ENCODE peak calls at places on chromosomes 5 and 9, in six cellular contexts. One of them, this sample, is unnamed.
A peak's percentile ranks its signal among the peaks of the same experiment; 100 is the strongest.

GRCh38 chr5:120073722-120074121 is 390.4 kb upstream of the PRR16 start:
- DNase-seq in prostate gland: no peak
- DNase-seq in B cell: no peak
- DNase-seq in brain microvascular endothelial cell: no peak
- DNase-seq in astrocyte: no peak
- DNase-seq in WERI-Rb-1: no peak
- DNase-seq in this sample: no peak

GRCh38 chr5:68415177-68416085 is 199.9 kb downstream of the PIK3R1 start:
- DNase-seq in astrocyte: no peak
- DNase-seq in prostate gland: peak; percentile 49
- DNase-seq in WERI-Rb-1: no peak
- DNase-seq in B cell: no peak
- DNase-seq in brain microvascular endothelial cell: no peak
- DNase-seq in this sample: no peak

GRCh38 chr5:168674893-168675482 is 95.8 kb upstream of the PANK3 start:
- DNase-seq in astrocyte: no peak
- DNase-seq in WERI-Rb-1: no peak
- DNase-seq in brain microvascular endothelial cell: no peak
- DNase-seq in B cell: no peak
- DNase-seq in prostate gland: no peak
- DNase-seq in this sample: no peak

GRCh38 chr5:109964136-109964535 is 274.4 kb downstream of the MAN2A1 start:
- DNase-seq in astrocyte: peak; percentile 7
- DNase-seq in brain microvascular endothelial cell: no peak
- DNase-seq in prostate gland: no peak
- DNase-seq in B cell: no peak
- DNase-seq in WERI-Rb-1: no peak
- DNase-seq in this sample: no peak

GRCh38 chr9:91771027-91771426 is 179.0 kb downstream of the ROR2 start:
- DNase-seq in brain microvascular endothelial cell: peak; percentile 92
- DNase-seq in B cell: no peak
- DNase-seq in WERI-Rb-1: no peak
- DNase-seq in astrocyte: peak; percentile 92
- DNase-seq in prostate gland: no peak
- DNase-seq in this sample: no peak

GRCh38 chr5:59517926-59518585 is 375.5 kb downstream of the PDE4D start:
- DNase-seq in astrocyte: peak; percentile 90
- DNase-seq in brain microvascular endothelial cell: peak; percentile 74
- DNase-seq in WERI-Rb-1: no peak
- DNase-seq in prostate gland: no peak
- DNase-seq in B cell: no peak
- DNase-seq in this sample: no peak

GRCh38 chr9:108784998-108785397 is 70.8 kb downstream of the ACTL7B start:
- DNase-seq in WERI-Rb-1: peak; percentile 33
- DNase-seq in brain microvascular endothelial cell: peak; percentile 24
- DNase-seq in astrocyte: peak; percentile 58
- DNase-seq in prostate gland: no peak
- DNase-seq in B cell: no peak
- DNase-seq in this sample: no peak

GRCh38 chr5:57862471-57863282 is 380.1 kb upstream of the ACTBL2 start:
- DNase-seq in brain microvascular endothelial cell: peak; percentile 10
- DNase-seq in prostate gland: peak; percentile 82
- DNase-seq in WERI-Rb-1: no peak
- DNase-seq in astrocyte: peak; percentile 98
- DNase-seq in B cell: no peak
- DNase-seq in this sample: no peak

GRCh38 chr5:119016125-119016774 is 27.9 kb upstream of the DTWD2 start:
- DNase-seq in brain microvascular endothelial cell: no peak
- DNase-seq in B cell: peak; percentile 71
- DNase-seq in prostate gland: no peak
- DNase-seq in astrocyte: no peak
- DNase-seq in WERI-Rb-1: no peak
- DNase-seq in this sample: peak; percentile 50

GRCh38 chr9:127216210-127216887 is 48.2 kb upstream of the GARNL3 start:
- DNase-seq in B cell: no peak
- DNase-seq in WERI-Rb-1: no peak
- DNase-seq in astrocyte: no peak
- DNase-seq in prostate gland: no peak
- DNase-seq in brain microvascular endothelial cell: no peak
- DNase-seq in this sample: no peak

GRCh38 chr9:87812375-87813118 is 70.1 kb upstream of the SPATA31E1 start:
- DNase-seq in B cell: no peak
- DNase-seq in brain microvascular endothelial cell: peak; percentile 85
- DNase-seq in prostate gland: peak; percentile 21
- DNase-seq in astrocyte: peak; percentile 81
- DNase-seq in WERI-Rb-1: peak; percentile 15
- DNase-seq in this sample: peak; percentile 45

GRCh38 chr5:30040483-30041116 is 1152.9 kb upstream of the CDH6 start:
- DNase-seq in WERI-Rb-1: peak; percentile 71
- DNase-seq in astrocyte: peak; percentile 26
- DNase-seq in prostate gland: no peak
- DNase-seq in brain microvascular endothelial cell: peak; percentile 73
- DNase-seq in B cell: no peak
- DNase-seq in this sample: peak; percentile 23

GRCh38 chr5:97657239-97657638 is 474.2 kb upstream of the RIOK2 start:
- DNase-seq in B cell: no peak
- DNase-seq in astrocyte: no peak
- DNase-seq in brain microvascular endothelial cell: no peak
- DNase-seq in WERI-Rb-1: no peak
- DNase-seq in prostate gland: no peak
- DNase-seq in this sample: no peak

GRCh38 chr5:76714771-76715483 is 999 bp upstream of the F2R start:
- DNase-seq in astrocyte: no peak
- DNase-seq in brain microvascular endothelial cell: no peak
- DNase-seq in WERI-Rb-1: no peak
- DNase-seq in B cell: peak; percentile 14
- DNase-seq in prostate gland: no peak
- DNase-seq in this sample: no peak

GRCh38 chr9:15423328-15423985 is 781 bp downstream of the SNAPC3 start:
- DNase-seq in B cell: no peak
- DNase-seq in prostate gland: no peak
- DNase-seq in brain microvascular endothelial cell: peak; percentile 22
- DNase-seq in WERI-Rb-1: no peak
- DNase-seq in astrocyte: no peak
- DNase-seq in this sample: no peak

GRCh38 chr5:73496984-73497457 is 1.2 kb upstream of the BTF3 start:
- DNase-seq in astrocyte: peak; percentile 47
- DNase-seq in brain microvascular endothelial cell: peak; percentile 40
- DNase-seq in prostate gland: no peak
- DNase-seq in B cell: no peak
- DNase-seq in WERI-Rb-1: no peak
- DNase-seq in this sample: no peak

GRCh38 chr5:73204302-73204701 is 31.3 kb downstream of the TMEM174 start:
- DNase-seq in astrocyte: peak; percentile 19
- DNase-seq in prostate gland: no peak
- DNase-seq in brain microvascular endothelial cell: no peak
- DNase-seq in B cell: no peak
- DNase-seq in WERI-Rb-1: no peak
- DNase-seq in this sample: no peak

GRCh38 chr5:61301820-61302563 is 30.1 kb upstream of the ZSWIM6 start:
- DNase-seq in brain microvascular endothelial cell: peak; percentile 99
- DNase-seq in astrocyte: peak; percentile 99
- DNase-seq in B cell: no peak
- DNase-seq in prostate gland: peak; percentile 90
- DNase-seq in WERI-Rb-1: no peak
- DNase-seq in this sample: no peak

GRCh38 chr5:76477061-76477460 is 74.0 kb downstream of the IQGAP2 start:
- DNase-seq in B cell: no peak
- DNase-seq in WERI-Rb-1: no peak
- DNase-seq in brain microvascular endothelial cell: no peak
- DNase-seq in astrocyte: no peak
- DNase-seq in prostate gland: no peak
- DNase-seq in this sample: no peak

GRCh38 chr5:439181-439580 is 3.8 kb upstream of the EXOC3 start:
- DNase-seq in prostate gland: no peak
- DNase-seq in astrocyte: no peak
- DNase-seq in brain microvascular endothelial cell: no peak
- DNase-seq in B cell: no peak
- DNase-seq in WERI-Rb-1: no peak
- DNase-seq in this sample: no peak

GRCh38 chr5:173778784-173779304 is 109.3 kb upstream of the CPEB4 start:
- DNase-seq in B cell: no peak
- DNase-seq in astrocyte: no peak
- DNase-seq in brain microvascular endothelial cell: peak; percentile 20
- DNase-seq in prostate gland: no peak
- DNase-seq in WERI-Rb-1: no peak
- DNase-seq in this sample: no peak

GRCh38 chr9:11821541-11821940 is 871.6 kb upstream of the TYRP1 start:
- DNase-seq in B cell: no peak
- DNase-seq in astrocyte: no peak
- DNase-seq in WERI-Rb-1: no peak
- DNase-seq in prostate gland: no peak
- DNase-seq in brain microvascular endothelial cell: no peak
- DNase-seq in this sample: no peak

GRCh38 chr5:36066540-36067210 is at the start of gene UGT3A2:
- DNase-seq in brain microvascular endothelial cell: no peak
- DNase-seq in prostate gland: no peak
- DNase-seq in WERI-Rb-1: peak; percentile 83
- DNase-seq in B cell: no peak
- DNase-seq in astrocyte: no peak
- DNase-seq in this sample: no peak

GRCh38 chr5:45261125-45261524 is 435.1 kb downstream of the HCN1 start:
- DNase-seq in astrocyte: no peak
- DNase-seq in brain microvascular endothelial cell: no peak
- DNase-seq in prostate gland: no peak
- DNase-seq in B cell: no peak
- DNase-seq in WERI-Rb-1: no peak
- DNase-seq in this sample: no peak

DNA sequence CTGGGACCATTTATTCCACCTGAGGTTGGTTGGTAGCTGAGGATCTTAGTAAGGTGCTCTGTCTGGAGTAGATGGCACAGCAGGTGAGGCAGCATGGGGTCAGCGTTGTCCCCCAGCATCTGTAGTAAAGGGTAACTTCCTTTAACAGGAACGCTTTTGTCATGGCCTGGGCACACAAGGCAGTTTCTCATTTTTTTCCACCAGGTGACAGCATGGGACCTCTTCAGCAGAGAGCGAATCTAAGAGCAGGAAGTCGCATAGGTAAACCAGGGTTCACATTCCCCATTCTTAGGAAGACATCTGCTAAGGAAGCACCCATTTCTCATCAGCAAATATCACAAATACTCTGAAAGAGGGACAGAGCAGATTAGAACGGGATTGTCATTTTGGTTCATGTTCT is 56.5 kb downstream of the GPR107 start:
- DNase-seq in astrocyte: no peak
- DNase-seq in prostate gland: no peak
- DNase-seq in B cell: no peak
- DNase-seq in WERI-Rb-1: peak; percentile 54
- DNase-seq in brain microvascular endothelial cell: no peak
- DNase-seq in this sample: no peak
- TF ChIP-seq CTCF in astrocyte: no peak
- TF ChIP-seq CTCF in prostate gland: no peak
- TF ChIP-seq CTCF in B cell: no peak
- TF ChIP-seq CTCF in WERI-Rb-1: peak; percentile 79
- TF ChIP-seq CTCF in brain microvascular endothelial cell: peak; percentile 31
- TF ChIP-seq CTCF in this sample: no peak

DNA sequence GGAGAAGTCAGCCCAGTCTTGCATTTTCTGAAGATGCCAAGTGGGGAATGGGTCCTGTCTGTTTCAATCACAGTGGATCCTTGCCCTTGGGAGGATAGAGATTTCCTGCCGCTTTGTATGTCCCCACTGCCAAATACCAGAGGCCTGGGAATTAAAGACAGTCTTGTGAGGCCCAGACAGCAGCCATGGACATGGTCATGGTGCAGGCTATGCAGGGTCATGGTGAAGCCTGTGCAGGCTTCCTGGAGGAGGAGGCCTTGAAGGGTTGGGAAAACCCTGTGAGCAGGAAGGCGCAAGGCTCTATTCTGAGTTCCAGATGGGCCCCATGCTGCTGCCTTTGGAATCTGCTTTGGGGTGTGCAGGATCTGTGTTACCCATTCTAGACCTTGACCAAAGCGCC is 57.3 kb upstream of the PITX1 start:
- DNase-seq in WERI-Rb-1: no peak
- DNase-seq in B cell: no peak
- DNase-seq in brain microvascular endothelial cell: no peak
- DNase-seq in astrocyte: no peak
- DNase-seq in prostate gland: no peak
- DNase-seq in this sample: no peak
- TF ChIP-seq CTCF in WERI-Rb-1: no peak
- TF ChIP-seq CTCF in B cell: no peak
- TF ChIP-seq CTCF in brain microvascular endothelial cell: no peak
- TF ChIP-seq CTCF in astrocyte: no peak
- TF ChIP-seq CTCF in prostate gland: no peak
- TF ChIP-seq CTCF in this sample: no peak

DNA sequence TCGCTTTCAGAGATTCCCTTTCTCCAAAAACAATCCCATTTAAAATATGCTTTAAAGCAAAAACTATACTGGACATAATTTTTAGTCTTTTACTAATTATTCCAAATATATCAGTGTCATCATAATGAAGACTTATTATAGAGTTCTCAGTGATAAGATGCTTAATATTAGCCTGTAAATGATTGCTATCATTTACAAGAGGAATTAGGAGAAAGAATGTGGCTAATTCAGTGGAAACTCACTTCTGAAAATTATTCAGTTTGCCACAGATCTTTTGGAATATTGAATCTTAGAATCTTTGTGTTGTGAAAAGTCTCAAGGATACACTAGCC is 24.7 kb upstream of the GLRX start:
- DNase-seq in WERI-Rb-1: no peak
- DNase-seq in astrocyte: no peak
- DNase-seq in B cell: no peak
- DNase-seq in prostate gland: no peak
- DNase-seq in brain microvascular endothelial cell: no peak
- DNase-seq in this sample: no peak
- TF ChIP-seq CTCF in WERI-Rb-1: no peak
- TF ChIP-seq CTCF in astrocyte: no peak
- TF ChIP-seq CTCF in B cell: peak; percentile 56
- TF ChIP-seq CTCF in prostate gland: no peak
- TF ChIP-seq CTCF in brain microvascular endothelial cell: no peak
- TF ChIP-seq CTCF in this sample: no peak

GRCh38 chr9:128863647-128864046 is 18.1 kb downstream of the KYAT1 start:
- DNase-seq in astrocyte: peak; percentile 7
- DNase-seq in prostate gland: no peak
- DNase-seq in WERI-Rb-1: peak; percentile 91
- DNase-seq in B cell: peak; percentile 87
- DNase-seq in brain microvascular endothelial cell: no peak
- DNase-seq in this sample: peak; percentile 84

GRCh38 chr9:128861501-128861900 is 20.2 kb downstream of the KYAT1 start:
- DNase-seq in prostate gland: no peak
- DNase-seq in astrocyte: no peak
- DNase-seq in B cell: no peak
- DNase-seq in brain microvascular endothelial cell: no peak
- DNase-seq in WERI-Rb-1: no peak
- DNase-seq in this sample: no peak

GRCh38 chr9:128862401-128862851 is 19.3 kb downstream of the KYAT1 start:
- DNase-seq in astrocyte: no peak
- DNase-seq in B cell: no peak
- DNase-seq in brain microvascular endothelial cell: no peak
- DNase-seq in prostate gland: peak; percentile 69
- DNase-seq in WERI-Rb-1: no peak
- DNase-seq in this sample: no peak

DNA sequence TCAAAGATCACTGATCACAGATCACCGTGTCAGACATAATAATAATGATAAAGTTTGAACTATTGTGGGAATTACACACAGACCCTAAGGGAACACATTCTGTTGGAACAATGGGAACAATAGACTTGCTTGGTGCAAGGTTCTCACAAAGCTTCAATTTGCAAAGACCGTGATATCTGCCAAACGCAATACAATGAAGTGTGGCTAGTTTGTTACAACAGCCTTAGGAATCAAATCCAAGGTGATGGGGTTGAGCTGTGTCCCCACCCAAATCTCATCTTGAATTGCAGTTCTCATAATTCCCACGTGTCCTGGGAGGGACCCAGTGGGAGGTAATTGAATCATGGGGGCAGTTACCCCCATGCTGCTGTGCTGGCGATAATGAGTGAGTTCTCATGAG is 20.8 kb downstream of the KYAT1 start:
- DNase-seq in prostate gland: no peak
- DNase-seq in brain microvascular endothelial cell: no peak
- DNase-seq in WERI-Rb-1: no peak
- DNase-seq in astrocyte: no peak
- DNase-seq in B cell: no peak
- DNase-seq in this sample: no peak
- TF ChIP-seq CTCF in prostate gland: no peak
- TF ChIP-seq CTCF in brain microvascular endothelial cell: no peak
- TF ChIP-seq CTCF in WERI-Rb-1: no peak
- TF ChIP-seq CTCF in astrocyte: no peak
- TF ChIP-seq CTCF in B cell: no peak
- TF ChIP-seq CTCF in this sample: no peak